ENCODE peak calls at places on chromosome 5, in five cellular contexts. Q is A549; L is upper lobe of left lung; D is tibial artery; V is activated CD8-positive, alpha-beta T cell treated with anti-CD3 and anti-CD28 coated beads for 36 hours. G is an unnamed sample.

GRCh38 chr5:68086857-68087256 is 128.7 kb upstream of the PIK3R1 start:
- DNase-seq in Q (no peak), L (no peak), D (peak), V (no peak), G (no peak)

GRCh38 chr5:24347206-24347605 is 297.6 kb downstream of the CDH10 start:
- DNase-seq in Q (no peak), L (no peak), D (no peak), V (no peak), G (no peak)

GRCh38 chr5:111385970-111386831 is 126.1 kb downstream of the STARD4 start:
- DNase-seq in Q (no peak), L (no peak), D (no peak), V (no peak), G (no peak)

GRCh38 chr5:151675956-151676712 is 10.6 kb downstream of the SPARC start:
- DNase-seq in Q (no peak), L (no peak), D (peak), V (no peak), G (no peak)

GRCh38 chr5:73295447-73295846 is 122.5 kb downstream of the TMEM174 start:
- DNase-seq in Q (no peak), L (no peak), D (no peak), V (no peak), G (no peak)

GRCh38 chr5:140356878-140357730 is 2.9 kb upstream of the SLC4A9 start:
- DNase-seq in Q (no peak), L (no peak), D (no peak), V (no peak), G (no peak)

GRCh38 chr5:158198636-158199035 is 339.7 kb upstream of the CLINT1 start:
- DNase-seq in Q (no peak), L (no peak), D (no peak), V (no peak), G (no peak)

GRCh38 chr5:39898731-39899130 is 474.0 kb upstream of the DAB2 start:
- DNase-seq in Q (no peak), L (no peak), D (no peak), V (no peak), G (no peak)

GRCh38 chr5:131423056-131423455 is 159.2 kb downstream of the CDC42SE2 start:
- DNase-seq in Q (peak), L (no peak), D (no peak), V (no peak), G (no peak)

GRCh38 chr5:108617467-108618435 is 129.9 kb upstream of the FER start:
- DNase-seq in Q (no peak), L (no peak), D (no peak), V (no peak), G (no peak)
- TF ChIP-seq CTCF in Q (no peak), L (no peak), D (no peak), V (no peak), G (no peak)

DNA sequence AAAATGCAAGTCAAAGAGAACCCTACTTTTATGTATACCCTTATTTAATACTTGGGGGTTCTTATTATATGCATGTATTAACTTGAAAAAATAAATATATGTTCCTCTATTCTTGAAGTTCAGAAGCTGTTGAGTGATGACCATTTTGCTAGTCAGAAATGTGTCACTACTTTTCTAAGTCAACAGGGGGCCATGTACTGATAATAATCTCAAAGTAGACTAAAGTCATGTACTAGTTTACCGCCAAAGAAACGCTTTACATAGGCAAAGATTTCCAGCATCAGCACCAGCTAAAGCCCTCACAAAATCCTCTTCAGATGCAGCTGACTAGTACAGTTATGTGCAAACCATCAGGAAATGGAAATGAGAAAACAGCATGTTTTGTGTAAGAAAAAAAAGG is 5.7 kb upstream of the BHMT start:
- DNase-seq in Q (peak), L (no peak), D (no peak), V (no peak), G (no peak)
- TF ChIP-seq CTCF in Q (no peak), L (no peak), D (no peak), V (peak), G (no peak)

DNA sequence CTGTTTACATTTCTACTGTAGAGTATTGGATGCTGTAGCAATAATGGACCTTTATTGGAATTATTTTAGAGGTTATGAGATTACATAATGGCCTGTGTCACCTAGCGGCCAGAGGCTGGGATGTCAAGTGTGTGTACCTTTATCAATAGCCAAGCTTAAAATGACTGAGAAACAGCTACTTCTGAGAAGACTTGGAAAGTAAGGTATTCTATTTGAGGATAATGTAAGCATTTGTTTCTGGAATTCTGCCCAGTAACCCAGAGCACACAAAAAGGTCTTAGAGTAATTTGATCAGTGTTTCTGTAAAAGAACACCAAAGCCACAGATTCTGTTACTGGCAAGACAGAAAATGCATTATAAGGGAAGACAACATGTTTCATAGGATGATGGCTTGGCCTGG is 116.8 kb downstream of the MACIR start:
- DNase-seq in Q (no peak), L (no peak), D (no peak), V (no peak), G (no peak)
- TF ChIP-seq CTCF in Q (no peak), L (peak), D (no peak), V (no peak), G (no peak)

GRCh38 chr5:138725153-138725884 is 27.9 kb upstream of the CTNNA1 start:
- DNase-seq in Q (no peak), L (no peak), D (no peak), V (peak), G (no peak)
- TF ChIP-seq CTCF in Q (no peak), L (peak), D (no peak), V (no peak), G (no peak)

DNA sequence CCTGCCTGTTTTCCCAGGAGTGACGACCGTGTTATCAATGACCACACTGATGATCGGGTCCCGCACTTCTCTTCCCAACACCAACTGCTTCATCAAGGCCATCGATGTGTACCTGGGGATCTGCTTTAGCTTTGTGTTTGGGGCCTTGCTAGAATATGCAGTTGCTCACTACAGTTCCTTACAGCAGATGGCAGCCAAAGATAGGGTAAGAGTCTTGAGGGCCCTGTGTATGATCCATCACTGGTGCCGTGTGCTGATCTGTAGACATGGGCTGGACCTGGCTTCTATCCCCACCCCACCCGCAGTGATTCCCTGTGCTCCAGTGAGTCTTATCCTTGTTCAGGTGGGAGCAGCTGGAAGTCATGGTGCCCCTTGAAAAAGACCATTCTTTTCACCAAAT is 26.0 kb downstream of the GABRP start:
- DNase-seq in Q (peak), L (no peak), D (no peak), V (no peak), G (no peak)
- TF ChIP-seq CTCF in Q (peak), L (peak), D (peak), V (no peak), G (no peak)

DNA sequence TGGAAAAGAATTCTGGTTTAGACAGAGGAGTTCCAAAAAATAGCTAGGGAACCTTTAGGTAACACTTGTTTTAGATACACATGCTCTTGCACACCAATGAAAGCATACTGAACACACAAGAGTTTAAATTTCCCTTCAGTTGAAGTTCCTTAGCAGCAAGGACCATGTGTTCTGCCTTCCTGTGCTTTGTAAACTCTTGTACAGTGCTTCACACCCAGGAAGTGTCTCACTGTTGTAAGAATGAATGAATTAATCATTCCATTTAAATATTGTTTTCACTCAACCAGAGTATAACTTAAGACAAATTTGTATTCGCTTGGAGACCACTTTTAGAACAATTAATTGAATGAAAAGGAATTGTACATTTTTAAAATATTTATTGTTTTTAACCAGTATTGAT is 257.9 kb downstream of the FER start:
- DNase-seq in Q (no peak), L (no peak), D (no peak), V (no peak), G (no peak)
- TF ChIP-seq CTCF in Q (no peak), L (no peak), D (no peak), V (no peak), G (no peak)